ENCODE peak calls at places on chromosomes 3 and 15, in seven cellular contexts. B is stimulated activated CD8-positive, alpha-beta memory T cell treated with anti-CD3 and anti-CD28 coated beads, Interleukin-15, amount 100 ng/mL, for 1 hour; H is NCI-H1105 treated with DMSO at 0.1 percent for 48 hours; C is HepG2; L is RKO; W is GM10248; U is activated CD8-positive, alpha-beta memory T cell treated with anti-CD3 and anti-CD28 coated beads for 4 hours. S is an unnamed sample.

GRCh38 chr15:56343879-56344278 is 21.3 kb upstream of the TEX9 start:
- DNase-seq in B (no peak), H (no peak), C (no peak), L (no peak), W (no peak), U (no peak), S (no peak)

GRCh38 chr3:40086890-40087884 is 222.3 kb upstream of the EIF1B start:
- DNase-seq in B (no peak), H (no peak), C (peak; percentile 92), L (no peak), W (no peak), U (no peak), S (no peak)

GRCh38 chr3:34869696-34870095 is 769.6 kb upstream of the ARPP21 start:
- DNase-seq in B (no peak), H (no peak), C (no peak), L (no peak), W (no peak), U (no peak), S (no peak)

GRCh38 chr3:112293368-112294321 is at the start of gene SLC9C1:
- DNase-seq in B (no peak), H (peak; percentile 46), C (peak; percentile 38), L (peak; percentile 59), W (peak; percentile 53), U (no peak), S (peak; percentile 85)

GRCh38 chr3:55608266-55608937 is 121.3 kb upstream of the WNT5A start:
- DNase-seq in B (no peak), H (peak; percentile 77), C (no peak), L (no peak), W (no peak), U (no peak), S (no peak)

GRCh38 chr3:150843241-150843640 is 62.0 kb downstream of the MINDY4B start:
- DNase-seq in B (no peak), H (no peak), C (no peak), L (no peak), W (no peak), U (no peak), S (no peak)

GRCh38 chr15:53401503-53401902 is 358.0 kb downstream of the WDR72 start:
- DNase-seq in B (no peak), H (no peak), C (no peak), L (no peak), W (no peak), U (no peak), S (no peak)

GRCh38 chr15:95693917-95694316 is 636.6 kb upstream of the NR2F2 start:
- DNase-seq in B (no peak), H (no peak), C (no peak), L (no peak), W (no peak), U (no peak), S (no peak)

GRCh38 chr3:38000242-38000916 is 9.8 kb downstream of the VILL start:
- DNase-seq in B (no peak), H (no peak), C (no peak), L (no peak), W (no peak), U (no peak), S (no peak)

GRCh38 chr3:106121491-106122289 is 252.9 kb upstream of the CBLB start:
- DNase-seq in B (no peak), H (no peak), C (no peak), L (peak; percentile 19), W (no peak), U (no peak), S (no peak)

GRCh38 chr3:134659391-134660045 is 8.7 kb upstream of the KY start:
- DNase-seq in B (no peak), H (no peak), C (no peak), L (no peak), W (no peak), U (no peak), S (no peak)

GRCh38 chr15:69300129-69300588 is 1.4 kb downstream of the PAQR5 start:
- DNase-seq in B (no peak), H (no peak), C (no peak), L (no peak), W (no peak), U (no peak), S (no peak)

GRCh38 chr3:179015551-179016020 is 56.0 kb downstream of the ZMAT3 start:
- DNase-seq in B (peak; percentile 33), H (peak; percentile 81), C (peak; percentile 81), L (peak; percentile 86), W (peak; percentile 42), U (peak; percentile 41), S (peak; percentile 93)

GRCh38 chr3:192060160-192060783 is 599.3 kb downstream of the PYDC2 start:
- DNase-seq in B (no peak), H (peak; percentile 74), C (no peak), L (no peak), W (no peak), U (no peak), S (no peak)

GRCh38 chr3:127763337-127763736 is 59.0 kb downstream of the MGLL start:
- DNase-seq in B (no peak), H (no peak), C (no peak), L (no peak), W (no peak), U (no peak), S (no peak)

GRCh38 chr3:13780432-13781173 is 99.3 kb downstream of the WNT7A start:
- DNase-seq in B (no peak), H (no peak), C (no peak), L (no peak), W (no peak), U (no peak), S (no peak)

GRCh38 chr3:25139267-25139666 is 288.8 kb upstream of the RARB start:
- DNase-seq in B (no peak), H (no peak), C (no peak), L (no peak), W (no peak), U (no peak), S (no peak)

GRCh38 chr3:51703776-51704510 is 2.9 kb upstream of the GRM2 start:
- DNase-seq in B (no peak), H (no peak), C (no peak), L (no peak), W (no peak), U (no peak), S (no peak)

GRCh38 chr3:177703788-177704187 is 506.5 kb upstream of the TBL1XR1 start:
- DNase-seq in B (no peak), H (no peak), C (no peak), L (no peak), W (no peak), U (no peak), S (no peak)

GRCh38 chr15:79209690-79210089 is 72.8 kb upstream of the ANKRD34C start:
- DNase-seq in B (no peak), H (no peak), C (no peak), L (no peak), W (no peak), U (no peak), S (no peak)

GRCh38 chr15:42059661-42060476 is 34.5 kb downstream of the PLA2G4D start:
- DNase-seq in B (peak; percentile 63), H (peak; percentile 29), C (peak; percentile 28), L (peak; percentile 38), W (peak; percentile 65), U (peak; percentile 39), S (no peak)

GRCh38 chr3:79012946-79013362 is 754.8 kb downstream of the ROBO1 start:
- DNase-seq in B (no peak), H (no peak), C (no peak), L (no peak), W (no peak), U (no peak), S (no peak)

GRCh38 chr15:55652363-55652762 is 64.2 kb upstream of the PYGO1 start:
- DNase-seq in B (no peak), H (no peak), C (no peak), L (no peak), W (no peak), U (no peak), S (no peak)

GRCh38 chr15:33988384-33988783 is 20.1 kb downstream of the CHRM5 start:
- DNase-seq in B (no peak), H (no peak), C (peak; percentile 41), L (no peak), W (no peak), U (no peak), S (no peak)

GRCh38 chr3:197322149-197322548 is 23.7 kb upstream of the DLG1 start:
- DNase-seq in B (no peak), H (no peak), C (no peak), L (no peak), W (no peak), U (no peak), S (no peak)

GRCh38 chr15:36090276-36090946 is 489.0 kb upstream of the CDIN1 start:
- DNase-seq in B (no peak), H (peak; percentile 80), C (no peak), L (no peak), W (no peak), U (no peak), S (no peak)

GRCh38 chr3:142211034-142211433 is 14.4 kb downstream of the GK5 start:
- DNase-seq in B (no peak), H (peak; percentile 16), C (no peak), L (no peak), W (no peak), U (no peak), S (no peak)

GRCh38 chr3:187130346-187131066 is 8.8 kb downstream of the RPL39L start:
- DNase-seq in B (no peak), H (no peak), C (no peak), L (peak; percentile 68), W (peak; percentile 40), U (peak; percentile 29), S (no peak)

GRCh38 chr15:100763764-100764750 is 115.6 kb upstream of the ALDH1A3 start:
- DNase-seq in B (no peak), H (no peak), C (no peak), L (no peak), W (peak; percentile 10), U (no peak), S (no peak)

GRCh38 chr15:62951481-62951880 is 91.1 kb upstream of the TPM1 start:
- DNase-seq in B (no peak), H (no peak), C (no peak), L (no peak), W (no peak), U (no peak), S (no peak)

GRCh38 chr3:14599488-14599887 is 52.1 kb upstream of the CCDC174 start:
- DNase-seq in B (no peak), H (no peak), C (no peak), L (no peak), W (no peak), U (no peak), S (no peak)

GRCh38 chr15:65827065-65827464 is 35.0 kb upstream of the DENND4A start:
- DNase-seq in B (no peak), H (no peak), C (no peak), L (no peak), W (no peak), U (no peak), S (no peak)

GRCh38 chr15:60916032-60916673 is 312.9 kb downstream of the RORA start:
- DNase-seq in B (no peak), H (no peak), C (no peak), L (no peak), W (no peak), U (no peak), S (no peak)

GRCh38 chr15:73979636-73980035 is 12.5 kb downstream of the STOML1 start:
- DNase-seq in B (no peak), H (no peak), C (no peak), L (no peak), W (no peak), U (no peak), S (no peak)